ENCODE peak calls at places on chromosomes 11 and 22, in seven cellular contexts. V is thoracic aorta, D is gastrocnemius medialis, Y is OCI-LY7, Z is foreskin fibroblast, B is HepG2, H is GM12865. J is an unnamed sample.

GRCh38 chr11:133007020-133007584 is 525.2 kb downstream of the OPCML start:
- DNase-seq in B (no peak), D (no peak), Z (no peak), H (no peak), Y (no peak), V (no peak), J (no peak)

GRCh38 chr11:113552271-113552670 is 77.1 kb upstream of the DRD2 start:
- DNase-seq in H (no peak), V (no peak), D (no peak), Z (no peak), B (no peak), Y (no peak), J (no peak)

GRCh38 chr11:1307163-1307870 is 2.1 kb downstream of the TOLLIP start:
- DNase-seq in Z (no peak), D (no peak), V (no peak), B (no peak), H (no peak), Y (no peak), J (peak; percentile 54)

GRCh38 chr11:106014035-106014434 is 8.0 kb downstream of the MSANTD4 start:
- DNase-seq in B (no peak), Z (no peak), Y (no peak), V (no peak), H (no peak), D (no peak), J (no peak)

GRCh38 chr11:125350206-125351044 is 145.6 kb downstream of the FEZ1 start:
- DNase-seq in D (no peak), Z (no peak), Y (no peak), H (no peak), V (no peak), B (no peak), J (no peak)

GRCh38 chr22:47167056-47167455 is 404.6 kb downstream of the TBC1D22A start:
- DNase-seq in Z (no peak), V (no peak), H (no peak), D (no peak), B (no peak), Y (no peak), J (peak; percentile 29)

GRCh38 chr11:76206327-76207081 is at the start of gene WNT11:
- DNase-seq in B (no peak), Z (no peak), V (no peak), D (peak; percentile 42), Y (no peak), H (peak; percentile 43), J (no peak)

GRCh38 chr11:95698939-95699562 is 90.5 kb downstream of the FAM76B start:
- DNase-seq in Z (no peak), B (peak; percentile 14), Y (no peak), D (no peak), V (no peak), H (no peak), J (no peak)

GRCh38 chr22:20741634-20742581 is 32.0 kb upstream of the SERPIND1 start:
- DNase-seq in Z (peak; percentile 3), D (no peak), H (peak; percentile 46), Y (peak; percentile 59), V (no peak), B (peak; percentile 44), J (no peak)

GRCh38 chr22:31075961-31076360 is 5.2 kb upstream of the SMTN start:
- DNase-seq in H (no peak), V (peak; percentile 67), Y (no peak), D (peak; percentile 78), B (no peak), Z (peak; percentile 88), J (no peak)

GRCh38 chr11:131750692-131751091 is 380.3 kb downstream of the NTM start:
- DNase-seq in Y (no peak), B (no peak), Z (no peak), D (no peak), H (no peak), V (no peak), J (no peak)

GRCh38 chr11:115222863-115223530 is 281.2 kb downstream of the CADM1 start:
- DNase-seq in H (peak; percentile 59), Y (peak; percentile 80), V (no peak), Z (no peak), B (no peak), D (no peak), J (no peak)

GRCh38 chr11:130428271-130428670 is at the start of gene ADAMTS8:
- DNase-seq in V (no peak), D (no peak), B (no peak), H (no peak), Z (no peak), Y (no peak), J (no peak)

GRCh38 chr22:38088723-38089473 is 4.9 kb upstream of the SLC16A8 start:
- DNase-seq in H (no peak), Z (no peak), V (no peak), Y (no peak), D (no peak), B (no peak), J (no peak)

GRCh38 chr22:39234157-39234793 is 10.5 kb downstream of the PDGFB start:
- DNase-seq in Z (no peak), V (no peak), D (peak; percentile 91), Y (no peak), B (no peak), H (peak; percentile 18), J (no peak)

GRCh38 chr11:16169541-16169940 is 186.8 kb downstream of the SOX6 start:
- DNase-seq in H (no peak), B (no peak), V (no peak), D (no peak), Z (no peak), Y (no peak), J (no peak)

GRCh38 chr11:61126266-61126665 is 24.0 kb downstream of the CD5 start:
- DNase-seq in B (no peak), H (no peak), V (no peak), Y (no peak), D (no peak), Z (no peak), J (no peak)

GRCh38 chr11:121687961-121688566 is 235.3 kb upstream of the SORL1-AS1 start:
- DNase-seq in Z (peak; percentile 43), V (no peak), D (no peak), Y (no peak), B (no peak), H (no peak), J (no peak)

GRCh38 chr22:35070451-35071093 is 4.6 kb downstream of the ISX start:
- DNase-seq in D (no peak), Y (no peak), V (no peak), B (no peak), Z (no peak), H (no peak), J (no peak)

GRCh38 chr22:50016308-50016987 is 3.9 kb upstream of the IL17REL start:
- DNase-seq in Y (no peak), D (peak; percentile 12), Z (no peak), H (no peak), B (no peak), V (no peak), J (no peak)

GRCh38 chr22:50014053-50014501 is 1.5 kb upstream of the IL17REL start:
- DNase-seq in Y (no peak), B (no peak), Z (no peak), V (no peak), D (no peak), H (no peak), J (no peak)

GRCh38 chr22:50015451-50016307 is 3.1 kb upstream of the IL17REL start:
- DNase-seq in H (no peak), Z (no peak), D (peak; percentile 5), V (no peak), Y (no peak), B (no peak), J (peak; percentile 68)

GRCh38 chr22:50016988-50017700 is 4.6 kb upstream of the IL17REL start:
- DNase-seq in B (no peak), Z (no peak), V (no peak), H (peak; percentile 72), Y (no peak), D (no peak), J (no peak)

GRCh38 chr22:50014655-50015401 is 2.3 kb upstream of the IL17REL start:
- DNase-seq in D (no peak), V (no peak), Z (no peak), B (no peak), H (no peak), Y (no peak), J (peak; percentile 69)
- TF ChIP-seq CTCF in D (no peak), V (no peak), Z (no peak), B (no peak), H (no peak), Y (no peak), J (no peak)

GRCh38 chr11:116553482-116553881 is 219.3 kb downstream of the BUD13 start:
- DNase-seq in Z (no peak), Y (no peak), B (no peak), H (no peak), V (no peak), D (no peak), J (no peak)
- TF ChIP-seq CTCF in Z (no peak), Y (peak; percentile 40), B (peak; percentile 26), H (no peak), V (no peak), D (no peak), J (peak; percentile 13)

GRCh38 chr11:104873252-104873651 is 25.0 kb downstream of the CASP12 start:
- DNase-seq in H (no peak), B (no peak), Z (no peak), V (no peak), Y (peak; percentile 7), D (no peak), J (no peak)
- TF ChIP-seq CTCF in H (peak; percentile 28), B (no peak), Z (no peak), V (no peak), Y (peak; percentile 56), D (no peak), J (no peak)

GRCh38 chr11:116787786-116788486 is at the start of gene ZPR1:
- DNase-seq in D (peak; percentile 69), H (peak; percentile 76), Y (peak; percentile 74), Z (peak; percentile 64), V (peak; percentile 50), B (peak; percentile 37), J (peak; percentile 84)
- TF ChIP-seq CTCF in D (no peak), H (no peak), Y (no peak), Z (no peak), V (no peak), B (no peak), J (no peak)

GRCh38 chr11:5605849-5606248 is 9.4 kb downstream of the TRIM6 start:
- DNase-seq in Y (peak; percentile 18), V (peak; percentile 43), Z (peak; percentile 65), D (no peak), H (no peak), B (no peak), J (no peak)
- TF ChIP-seq CTCF in Y (peak; percentile 49), V (no peak), Z (no peak), D (no peak), H (no peak), B (no peak), J (no peak)

GRCh38 chr11:20873054-20873453 is 203.7 kb downstream of the NELL1 start:
- DNase-seq in Y (peak; percentile 24), D (no peak), V (no peak), Z (no peak), B (peak; percentile 49), H (peak; percentile 49), J (no peak)
- TF ChIP-seq CTCF in Y (peak; percentile 71), D (no peak), V (no peak), Z (no peak), B (peak; percentile 32), H (peak; percentile 39), J (peak; percentile 71)

J was measured in type B pancreatic cell.